ENCODE peak calls at places on chromosomes 2 and 18, in four cellular contexts. D is K562, K is H1, E is HepG2. C is an unnamed sample. For H3K27me3, the result is how much of the 10 kb centered on the place peaks cover.

GRCh38 chr2:54429811-54430600 is 26.1 kb upstream of the SPTBN1 start:
- DNase-seq in D (peak), K (no peak), E (no peak), C (no peak)

GRCh38 chr2:162342841-162343240 is 1.1 kb upstream of the GCA start:
- DNase-seq in D (no peak), K (no peak), E (no peak), C (no peak)

GRCh38 chr2:46701152-46701551 is 214.5 kb downstream of the MCFD2 start:
- DNase-seq in D (no peak), K (no peak), E (no peak), C (no peak)

GRCh38 chr2:127324635-127325034 is 30.7 kb upstream of the ERCC3 start:
- DNase-seq in D (peak), K (no peak), E (peak), C (no peak)

GRCh38 chr2:43217228-43218220 is 8.9 kb downstream of the ZFP36L2 start:
- DNase-seq in D (no peak), K (peak), E (no peak), C (no peak)

GRCh38 chr2:241391892-241392665 is 36.0 kb downstream of the FARP2 start:
- DNase-seq in D (no peak), K (peak), E (peak), C (peak)

GRCh38 chr2:208350610-208351009 is 56.0 kb upstream of the PTH2R start:
- DNase-seq in D (no peak), K (no peak), E (no peak), C (no peak)

GRCh38 chr2:1739961-1740713 is 4.2 kb downstream of the PXDN start:
- DNase-seq in D (no peak), K (peak), E (no peak), C (no peak)

GRCh38 chr18:56068701-56069100 is 480.7 kb upstream of the TCF4 start:
- DNase-seq in D (no peak), K (no peak), E (no peak), C (no peak)

GRCh38 chr2:185689906-185690539 is 48.6 kb upstream of the FSIP2 start:
- DNase-seq in D (no peak), K (no peak), E (no peak), C (peak)

GRCh38 chr2:60503923-60504514 is 49.4 kb downstream of the BCL11A start:
- DNase-seq in D (no peak), K (no peak), E (no peak), C (no peak)

GRCh38 chr2:67289921-67290371 is 107.2 kb upstream of the ETAA1 start:
- DNase-seq in D (no peak), K (no peak), E (no peak), C (no peak)

GRCh38 chr2:203446071-203446481 is 89.0 kb downstream of the RAPH1 start:
- DNase-seq in D (no peak), K (no peak), E (no peak), C (no peak)

GRCh38 chr2:235851841-235852527 is 316.2 kb downstream of the GBX2 start:
- DNase-seq in D (no peak), K (no peak), E (no peak), C (no peak)

GRCh38 chr2:37615808-37616673 is 55.4 kb downstream of the CDC42EP3 start:
- DNase-seq in D (no peak), K (no peak), E (no peak), C (no peak)

GRCh38 chr2:57693965-57694364 is 352.6 kb upstream of the VRK2 start:
- DNase-seq in D (no peak), K (no peak), E (no peak), C (no peak)

GRCh38 chr18:62788111-62788510 is 72.8 kb downstream of the PHLPP1 start:
- DNase-seq in D (no peak), K (no peak), E (no peak), C (no peak)

GRCh38 chr18:21740724-21741510 is at the start of gene MIB1:
- DNase-seq in D (peak), K (peak), E (no peak), C (peak)

GRCh38 chr2:226048625-226049024 is 649.1 kb downstream of the NYAP2 start:
- DNase-seq in D (no peak), K (no peak), E (peak), C (peak)

GRCh38 chr2:168649562-168649961 is 152.9 kb upstream of the NOSTRIN start:
- DNase-seq in D (no peak), K (no peak), E (no peak), C (no peak)

GRCh38 chr2:67374481-67374880 is 22.7 kb upstream of the ETAA1 start:
- DNase-seq in D (no peak), K (no peak), E (no peak), C (no peak)

GRCh38 chr18:51030537-51031258 is 685 bp downstream of the SMAD4 start:
- DNase-seq in D (no peak), K (peak), E (peak), C (no peak)

GRCh38 chr2:215684448-215685217 is 248.8 kb upstream of the FN1 start:
- DNase-seq in D (no peak), K (no peak), E (peak), C (no peak)

GRCh38 chr2:16218161-16218560 is 277.8 kb downstream of the MYCN start:
- DNase-seq in D (no peak), K (no peak), E (no peak), C (no peak)

GRCh38 chr2:69375494-69376353 is 11.3 kb downstream of the GFPT1 start:
- DNase-seq in D (peak), K (no peak), E (no peak), C (peak)

GRCh38 chr2:88265352-88265960 is 95.3 kb downstream of the THNSL2 start:
- DNase-seq in D (peak), K (no peak), E (peak), C (peak)

GRCh38 chr2:9337901-9338300 is 85.4 kb downstream of the ITGB1BP1 start:
- DNase-seq in D (no peak), K (no peak), E (no peak), C (no peak)

GRCh38 chr2:101004671-101005325 is 2.7 kb downstream of the RPL31 start:
- DNase-seq in D (no peak), K (no peak), E (no peak), C (no peak)

GRCh38 chr18:12296087-12296403 is 12.0 kb upstream of the TUBB6 start:
- DNase-seq in D (peak), K (no peak), E (no peak), C (no peak)

GRCh38 chr2:218397502-218398436 is 1.9 kb upstream of the CTDSP1 start:
- DNase-seq in D (peak), K (peak), E (peak), C (peak)

GRCh38 chr2:187453078-187453641 is 5.1 kb upstream of the CALCRL start:
- DNase-seq in D (no peak), K (no peak), E (no peak), C (peak)

GRCh38 chr2:215771241-215771640 is 242.1 kb downstream of the MREG start:
- DNase-seq in D (no peak), K (no peak), E (no peak), C (no peak)

GRCh38 chr2:160358051-160358450 is 135.6 kb downstream of the RBMS1 start:
- DNase-seq in D (no peak), K (no peak), E (no peak), C (no peak)

GRCh38 chr2:224545884-224546644 is 39.1 kb downstream of the CUL3 start:
- DNase-seq in D (no peak), K (no peak), E (no peak), C (no peak)

GRCh38 chr2:23183733-23184132 is 201.2 kb upstream of the KLHL29 start:
- DNase-seq in D (no peak), K (no peak), E (no peak), C (no peak)

GRCh38 chr2:169072163-169072925 is 3.0 kb downstream of the DHRS9 start:
- DNase-seq in D (no peak), K (no peak), E (no peak), C (no peak)

GRCh38 chr18:31206787-31207381 is 44.2 kb upstream of the DSC1 start:
- DNase-seq in D (peak), K (peak), E (peak), C (peak)

GRCh38 chr2:239911630-239912071 is 113.5 kb downstream of the NDUFA10 start:
- DNase-seq in D (peak), K (peak), E (no peak), C (no peak)
- TF ChIP-seq SRF in D (no peak), K (no peak), E (no peak), C (no peak)

GRCh38 chr18:59279722-59280121 is 6.5 kb upstream of the RAX start:
- DNase-seq in D (no peak), K (no peak), E (no peak), C (no peak)

GRCh38 chr18:59282341-59282740 is 9.1 kb upstream of the RAX start:
- DNase-seq in D (no peak), K (no peak), E (no peak), C (no peak)

GRCh38 chr18:59276047-59276446 is 2.8 kb upstream of the RAX start:
- DNase-seq in D (no peak), K (no peak), E (no peak), C (no peak)

GRCh38 chr18:59275406-59275949 is 2.2 kb upstream of the RAX start:
- DNase-seq in D (no peak), K (peak), E (no peak), C (no peak)

GRCh38 chr18:59279193-59279592 is 5.9 kb upstream of the RAX start:
- DNase-seq in D (no peak), K (no peak), E (no peak), C (no peak)
- H3K27me3 ChIP-seq in D (under half), K (under half), E (under half), C (half or more)

GRCh38 chr18:43046324-43046723 is 69.2 kb downstream of the RIT2 start:
- DNase-seq in D (no peak), K (no peak), E (no peak), C (no peak)
- TF ChIP-seq SRF in D (no peak), K (no peak), E (no peak), C (no peak)

GRCh38 chr18:25736516-25736915 is 353.9 kb downstream of the SS18 start:
- DNase-seq in D (no peak), K (no peak), E (no peak), C (no peak)
- H3K27me3 ChIP-seq in D (under half), K (under half), E (under half), C (under half)

DNA sequence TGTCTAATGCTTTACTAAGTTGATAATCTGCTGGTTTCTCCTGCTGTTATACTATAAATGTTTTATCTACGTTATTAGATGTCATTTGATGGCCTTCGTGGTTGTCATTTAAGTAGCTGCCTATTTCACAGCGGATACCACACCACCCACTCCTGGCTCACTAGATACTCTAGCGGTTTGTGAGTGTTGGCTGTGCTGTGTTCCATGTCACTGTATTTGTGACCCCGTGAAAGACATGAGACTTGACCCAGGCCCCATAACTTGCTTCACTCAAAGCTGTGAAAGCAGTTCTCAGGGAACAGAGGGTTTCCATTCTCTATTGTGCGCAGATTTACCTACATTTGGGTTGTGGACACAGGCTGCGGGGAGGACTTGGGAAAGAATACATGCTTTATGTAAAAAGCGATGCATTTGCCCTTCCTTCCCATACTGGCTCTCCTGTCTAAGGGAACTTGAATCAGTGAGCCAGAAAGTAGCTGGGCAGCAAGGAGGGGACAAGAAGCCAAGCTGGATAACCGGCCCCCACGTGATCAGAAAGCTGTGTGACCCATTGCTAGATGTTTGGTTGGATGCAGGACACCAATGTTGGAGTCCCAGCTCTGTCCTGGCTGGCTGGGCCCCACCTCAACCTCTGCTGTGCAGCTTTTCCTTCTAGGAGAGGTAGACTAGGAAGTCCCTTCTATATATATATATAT is 52.2 kb downstream of the PLB1 start:
- DNase-seq in D (no peak), K (no peak), E (no peak), C (no peak)
- TF ChIP-seq SRF in D (no peak), K (no peak), E (no peak), C (no peak)

GRCh38 chr2:98821629-98822135 is 90.8 kb upstream of the MGAT4A start:
- DNase-seq in D (no peak), K (no peak), E (no peak), C (no peak)
- H3K27me3 ChIP-seq in D (under half), K (under half), E (under half), C (under half)

GRCh38 chr2:30105556-30105955 is 41.3 kb upstream of the YPEL5 start:
- DNase-seq in D (no peak), K (no peak), E (no peak), C (no peak)
- TF ChIP-seq SRF in D (no peak), K (no peak), E (no peak), C (no peak)

DNA sequence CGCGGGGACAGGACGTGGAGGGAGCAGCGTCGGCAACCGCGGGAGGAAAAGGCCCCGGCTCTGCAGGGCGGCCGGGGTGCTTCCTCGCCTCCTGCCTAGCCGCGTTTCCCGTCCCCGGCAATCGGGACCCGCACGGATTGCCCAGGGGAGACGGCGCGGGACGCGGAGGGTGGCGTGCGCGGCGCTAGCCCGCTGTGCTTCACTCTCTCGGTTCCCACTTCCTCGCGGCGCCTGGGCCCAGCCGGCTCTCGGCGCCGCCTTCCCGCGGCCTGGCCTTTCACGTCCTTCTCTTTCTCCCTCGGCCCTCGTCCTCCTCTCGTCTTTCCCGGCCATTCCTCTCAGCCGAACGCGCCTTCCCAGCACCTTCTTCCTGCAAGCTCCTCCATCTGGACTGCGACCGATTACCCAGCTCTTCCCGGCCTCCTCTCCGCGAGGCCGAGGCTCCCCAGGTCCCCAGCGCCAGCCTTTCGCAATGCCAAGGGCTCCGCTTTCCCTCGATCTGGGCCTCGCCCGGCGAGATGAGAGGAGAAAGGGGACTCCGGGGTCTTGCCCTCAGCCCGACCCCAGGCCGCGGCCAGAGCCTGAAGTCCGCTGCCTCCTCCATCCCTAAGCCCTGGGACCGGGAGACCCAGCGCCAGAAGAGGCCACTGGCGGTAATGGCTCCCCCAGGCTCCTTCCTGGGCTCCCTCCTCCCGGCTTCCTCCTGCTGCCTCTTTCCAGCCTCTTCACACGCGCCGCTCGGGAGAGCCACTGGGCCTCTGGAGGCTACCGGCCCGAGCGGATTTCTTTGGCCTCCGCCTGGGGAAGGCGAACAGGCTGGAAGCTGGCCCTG is 34.2 kb upstream of the ATP6V1B1 start:
- DNase-seq in D (no peak), K (peak), E (no peak), C (no peak)
- H3K27me3 ChIP-seq in D (half or more), K (half or more), E (under half), C (under half)

DNA sequence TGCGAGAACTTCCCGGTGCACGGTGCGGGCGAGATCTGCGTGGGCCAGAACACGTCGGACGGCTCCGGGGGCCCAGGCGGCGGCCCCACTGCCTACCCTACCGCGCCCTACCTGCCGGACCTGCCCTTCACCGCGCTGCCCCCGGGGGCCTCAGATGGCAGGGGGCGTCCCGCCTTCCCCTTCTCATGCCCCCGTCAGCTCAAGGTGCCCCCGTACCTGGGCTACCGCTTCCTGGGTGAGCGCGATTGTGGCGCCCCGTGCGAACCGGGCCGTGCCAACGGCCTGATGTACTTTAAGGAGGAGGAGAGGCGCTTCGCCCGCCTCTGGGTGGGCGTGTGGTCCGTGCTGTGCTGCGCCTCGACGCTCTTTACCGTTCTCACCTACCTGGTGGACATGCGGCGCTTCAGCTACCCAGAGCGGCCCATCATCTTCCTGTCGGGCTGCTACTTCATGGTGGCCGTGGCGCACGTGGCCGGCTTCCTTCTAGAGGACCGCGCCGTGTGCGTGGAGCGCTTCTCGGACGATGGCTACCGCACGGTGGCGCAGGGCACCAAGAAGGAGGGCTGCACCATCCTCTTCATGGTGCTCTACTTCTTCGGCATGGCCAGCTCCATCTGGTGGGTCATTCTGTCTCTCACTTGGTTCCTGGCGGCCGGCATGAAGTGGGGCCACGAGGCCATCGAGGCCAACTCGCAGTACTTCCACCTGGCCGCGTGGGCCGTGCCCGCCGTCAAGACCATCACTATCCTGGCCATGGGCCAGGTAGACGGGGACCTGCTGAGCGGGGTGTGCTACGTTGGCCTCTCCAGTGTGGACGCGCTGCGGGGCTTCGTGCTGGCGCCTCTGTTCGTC is 1.7 kb downstream of the FZD7 start:
- DNase-seq in D (no peak), K (peak), E (no peak), C (no peak)
- TF ChIP-seq SRF in D (no peak), K (no peak), E (no peak), C (no peak)